ENCODE peak calls at places on chromosome 9, in ten cellular contexts. One of them, this sample, is unnamed.

GRCh38 chr9:125746017-125746773 is 978 bp upstream of the PBX3 start:
- DNase-seq in left ventricle myocardium inferior: peak; percentile 96
- DNase-seq in colonic mucosa: peak; percentile 95
- DNase-seq in uterus: peak; percentile 91
- DNase-seq in CD8-positive, alpha-beta T cell: peak; percentile 89
- DNase-seq in brain microvascular endothelial cell: peak; percentile 78
- DNase-seq in psoas muscle: peak; percentile 95
- DNase-seq in neuronal stem cell: peak; percentile 94
- DNase-seq in GM23338: peak; percentile 100
- DNase-seq in pancreas: peak; percentile 97
- DNase-seq in this sample: peak; percentile 97

GRCh38 chr9:136429075-136429628 is 10.5 kb downstream of the INPP5E start:
- DNase-seq in pancreas: no peak
- DNase-seq in left ventricle myocardium inferior: no peak
- DNase-seq in GM23338: no peak
- DNase-seq in colonic mucosa: no peak
- DNase-seq in CD8-positive, alpha-beta T cell: no peak
- DNase-seq in brain microvascular endothelial cell: no peak
- DNase-seq in uterus: no peak
- DNase-seq in neuronal stem cell: no peak
- DNase-seq in psoas muscle: no peak
- DNase-seq in this sample: no peak

GRCh38 chr9:6538666-6539071 is 106.9 kb downstream of the GLDC start:
- DNase-seq in uterus: no peak
- DNase-seq in brain microvascular endothelial cell: peak; percentile 34
- DNase-seq in pancreas: no peak
- DNase-seq in psoas muscle: no peak
- DNase-seq in left ventricle myocardium inferior: no peak
- DNase-seq in CD8-positive, alpha-beta T cell: no peak
- DNase-seq in neuronal stem cell: no peak
- DNase-seq in GM23338: no peak
- DNase-seq in colonic mucosa: no peak
- DNase-seq in this sample: no peak

GRCh38 chr9:8643464-8643863 is 843.9 kb upstream of the DMAC1 start:
- DNase-seq in brain microvascular endothelial cell: no peak
- DNase-seq in colonic mucosa: no peak
- DNase-seq in neuronal stem cell: no peak
- DNase-seq in GM23338: no peak
- DNase-seq in left ventricle myocardium inferior: no peak
- DNase-seq in uterus: no peak
- DNase-seq in CD8-positive, alpha-beta T cell: no peak
- DNase-seq in psoas muscle: no peak
- DNase-seq in pancreas: no peak
- DNase-seq in this sample: no peak

GRCh38 chr9:73565026-73565425 is 413.4 kb downstream of the ANXA1 start:
- DNase-seq in pancreas: no peak
- DNase-seq in uterus: no peak
- DNase-seq in GM23338: no peak
- DNase-seq in neuronal stem cell: no peak
- DNase-seq in left ventricle myocardium inferior: no peak
- DNase-seq in brain microvascular endothelial cell: no peak
- DNase-seq in CD8-positive, alpha-beta T cell: no peak
- DNase-seq in colonic mucosa: no peak
- DNase-seq in psoas muscle: no peak
- DNase-seq in this sample: no peak

GRCh38 chr9:123378028-123378427 is 22.0 kb downstream of the CRB2 start:
- DNase-seq in psoas muscle: no peak
- DNase-seq in CD8-positive, alpha-beta T cell: no peak
- DNase-seq in colonic mucosa: peak; percentile 51
- DNase-seq in GM23338: no peak
- DNase-seq in left ventricle myocardium inferior: no peak
- DNase-seq in pancreas: no peak
- DNase-seq in uterus: no peak
- DNase-seq in neuronal stem cell: no peak
- DNase-seq in brain microvascular endothelial cell: no peak
- DNase-seq in this sample: no peak

GRCh38 chr9:69027355-69028097 is 8.0 kb upstream of the FXN start:
- DNase-seq in uterus: peak; percentile 24
- DNase-seq in CD8-positive, alpha-beta T cell: peak; percentile 16
- DNase-seq in psoas muscle: no peak
- DNase-seq in colonic mucosa: peak; percentile 50
- DNase-seq in brain microvascular endothelial cell: peak; percentile 56
- DNase-seq in neuronal stem cell: peak; percentile 46
- DNase-seq in pancreas: no peak
- DNase-seq in left ventricle myocardium inferior: no peak
- DNase-seq in GM23338: peak; percentile 85
- DNase-seq in this sample: peak; percentile 56

GRCh38 chr9:135023389-135023788 is 64.1 kb upstream of the OLFM1 start:
- DNase-seq in left ventricle myocardium inferior: no peak
- DNase-seq in GM23338: no peak
- DNase-seq in brain microvascular endothelial cell: peak; percentile 1
- DNase-seq in colonic mucosa: no peak
- DNase-seq in CD8-positive, alpha-beta T cell: no peak
- DNase-seq in psoas muscle: no peak
- DNase-seq in uterus: no peak
- DNase-seq in neuronal stem cell: no peak
- DNase-seq in pancreas: no peak
- DNase-seq in this sample: no peak

GRCh38 chr9:16515879-16516289 is 354.6 kb downstream of the BNC2 start:
- DNase-seq in CD8-positive, alpha-beta T cell: no peak
- DNase-seq in brain microvascular endothelial cell: peak; percentile 39
- DNase-seq in GM23338: peak; percentile 91
- DNase-seq in neuronal stem cell: no peak
- DNase-seq in uterus: no peak
- DNase-seq in left ventricle myocardium inferior: no peak
- DNase-seq in colonic mucosa: no peak
- DNase-seq in pancreas: no peak
- DNase-seq in psoas muscle: no peak
- DNase-seq in this sample: peak; percentile 26

GRCh38 chr9:82331091-82331490 is 342.5 kb downstream of the SPATA31D1 start:
- DNase-seq in CD8-positive, alpha-beta T cell: no peak
- DNase-seq in GM23338: no peak
- DNase-seq in uterus: no peak
- DNase-seq in neuronal stem cell: no peak
- DNase-seq in brain microvascular endothelial cell: no peak
- DNase-seq in pancreas: no peak
- DNase-seq in colonic mucosa: no peak
- DNase-seq in left ventricle myocardium inferior: no peak
- DNase-seq in psoas muscle: no peak
- DNase-seq in this sample: no peak

GRCh38 chr9:127886401-127886972 is 9.0 kb upstream of the AK1 start:
- DNase-seq in psoas muscle: no peak
- DNase-seq in neuronal stem cell: no peak
- DNase-seq in uterus: peak; percentile 13
- DNase-seq in pancreas: no peak
- DNase-seq in CD8-positive, alpha-beta T cell: no peak
- DNase-seq in GM23338: no peak
- DNase-seq in brain microvascular endothelial cell: no peak
- DNase-seq in colonic mucosa: no peak
- DNase-seq in left ventricle myocardium inferior: no peak
- DNase-seq in this sample: peak; percentile 70

GRCh38 chr9:121372239-121372562 is 2.2 kb upstream of the STOM start:
- DNase-seq in uterus: no peak
- DNase-seq in pancreas: no peak
- DNase-seq in GM23338: no peak
- DNase-seq in colonic mucosa: no peak
- DNase-seq in neuronal stem cell: no peak
- DNase-seq in CD8-positive, alpha-beta T cell: no peak
- DNase-seq in brain microvascular endothelial cell: no peak
- DNase-seq in left ventricle myocardium inferior: no peak
- DNase-seq in psoas muscle: no peak
- DNase-seq in this sample: no peak

GRCh38 chr9:136543830-136544548 is 1.9 kb downstream of the NOTCH1 start:
- DNase-seq in uterus: no peak
- DNase-seq in pancreas: peak; percentile 73
- DNase-seq in GM23338: no peak
- DNase-seq in brain microvascular endothelial cell: no peak
- DNase-seq in psoas muscle: no peak
- DNase-seq in CD8-positive, alpha-beta T cell: no peak
- DNase-seq in colonic mucosa: peak; percentile 86
- DNase-seq in left ventricle myocardium inferior: no peak
- DNase-seq in neuronal stem cell: no peak
- DNase-seq in this sample: peak; percentile 91

GRCh38 chr9:136484153-136485048 is 1.6 kb upstream of the SEC16A start:
- DNase-seq in psoas muscle: no peak
- DNase-seq in colonic mucosa: peak; percentile 57
- DNase-seq in pancreas: peak; percentile 80
- DNase-seq in neuronal stem cell: no peak
- DNase-seq in uterus: peak; percentile 39
- DNase-seq in CD8-positive, alpha-beta T cell: no peak
- DNase-seq in brain microvascular endothelial cell: no peak
- DNase-seq in GM23338: no peak
- DNase-seq in left ventricle myocardium inferior: no peak
- DNase-seq in this sample: no peak

GRCh38 chr9:72041775-72042194 is 18.6 kb downstream of the C9orf57 start:
- DNase-seq in brain microvascular endothelial cell: no peak
- DNase-seq in GM23338: no peak
- DNase-seq in psoas muscle: peak; percentile 23
- DNase-seq in CD8-positive, alpha-beta T cell: no peak
- DNase-seq in left ventricle myocardium inferior: peak; percentile 57
- DNase-seq in neuronal stem cell: no peak
- DNase-seq in pancreas: peak; percentile 20
- DNase-seq in uterus: peak; percentile 66
- DNase-seq in colonic mucosa: peak; percentile 42
- DNase-seq in this sample: peak; percentile 73

GRCh38 chr9:72044095-72044494 is 16.3 kb downstream of the C9orf57 start:
- DNase-seq in uterus: no peak
- DNase-seq in psoas muscle: no peak
- DNase-seq in brain microvascular endothelial cell: no peak
- DNase-seq in left ventricle myocardium inferior: no peak
- DNase-seq in pancreas: no peak
- DNase-seq in neuronal stem cell: no peak
- DNase-seq in GM23338: no peak
- DNase-seq in colonic mucosa: no peak
- DNase-seq in CD8-positive, alpha-beta T cell: no peak
- DNase-seq in this sample: no peak

GRCh38 chr9:72041369-72041768 is 19.0 kb downstream of the C9orf57 start:
- DNase-seq in neuronal stem cell: no peak
- DNase-seq in psoas muscle: no peak
- DNase-seq in left ventricle myocardium inferior: no peak
- DNase-seq in pancreas: no peak
- DNase-seq in brain microvascular endothelial cell: no peak
- DNase-seq in colonic mucosa: no peak
- DNase-seq in GM23338: no peak
- DNase-seq in uterus: no peak
- DNase-seq in CD8-positive, alpha-beta T cell: no peak
- DNase-seq in this sample: no peak

GRCh38 chr9:72039532-72039931 is 20.9 kb downstream of the C9orf57 start:
- DNase-seq in neuronal stem cell: no peak
- DNase-seq in GM23338: no peak
- DNase-seq in colonic mucosa: no peak
- DNase-seq in brain microvascular endothelial cell: no peak
- DNase-seq in CD8-positive, alpha-beta T cell: no peak
- DNase-seq in psoas muscle: no peak
- DNase-seq in uterus: no peak
- DNase-seq in left ventricle myocardium inferior: no peak
- DNase-seq in pancreas: no peak
- DNase-seq in this sample: no peak

DNA sequence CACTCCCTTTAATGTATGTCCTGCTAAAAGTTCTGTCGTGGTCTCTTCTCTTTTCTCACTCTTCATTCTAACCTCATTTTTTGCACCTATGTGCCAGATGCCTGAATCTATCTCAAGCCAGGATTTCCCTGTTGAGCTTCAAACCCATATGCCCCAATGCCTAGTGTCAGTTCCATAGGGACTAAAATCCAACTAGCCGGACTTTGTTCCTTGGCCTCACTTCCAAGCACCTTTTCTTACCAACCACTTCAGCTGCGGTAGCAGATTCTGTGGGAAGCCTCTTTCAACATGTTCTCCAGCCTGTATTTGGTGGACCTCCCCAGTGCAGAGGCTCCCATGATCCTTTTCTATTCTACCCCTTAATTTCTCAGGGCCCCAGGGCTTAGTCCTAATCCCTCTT is 17.5 kb downstream of the C9orf57 start:
- DNase-seq in neuronal stem cell: no peak
- DNase-seq in left ventricle myocardium inferior: no peak
- DNase-seq in CD8-positive, alpha-beta T cell: no peak
- DNase-seq in uterus: no peak
- DNase-seq in brain microvascular endothelial cell: no peak
- DNase-seq in psoas muscle: no peak
- DNase-seq in colonic mucosa: no peak
- DNase-seq in pancreas: no peak
- DNase-seq in GM23338: no peak
- DNase-seq in this sample: no peak
- H3K27ac ChIP-seq in neuronal stem cell: no peak overlapping the region
- H3K27ac ChIP-seq in left ventricle myocardium inferior: no peak overlapping the region
- H3K27ac ChIP-seq in CD8-positive, alpha-beta T cell: no peak overlapping the region
- H3K27ac ChIP-seq in uterus: no peak overlapping the region
- H3K27ac ChIP-seq in brain microvascular endothelial cell: no peak overlapping the region
- H3K27ac ChIP-seq in psoas muscle: no peak overlapping the region
- H3K27ac ChIP-seq in colonic mucosa: no peak overlapping the region
- H3K27ac ChIP-seq in pancreas: no peak overlapping the region
- H3K27ac ChIP-seq in GM23338: no peak overlapping the region
- H3K27ac ChIP-seq in this sample: no peak overlapping the region

GRCh38 chr9:96133296-96134010 is 168.5 kb downstream of the HSD17B3 start:
- DNase-seq in GM23338: no peak
- DNase-seq in CD8-positive, alpha-beta T cell: no peak
- DNase-seq in uterus: no peak
- DNase-seq in brain microvascular endothelial cell: no peak
- DNase-seq in pancreas: no peak
- DNase-seq in neuronal stem cell: no peak
- DNase-seq in colonic mucosa: no peak
- DNase-seq in left ventricle myocardium inferior: no peak
- DNase-seq in psoas muscle: no peak
- DNase-seq in this sample: no peak
- H3K27ac ChIP-seq in GM23338: no peak overlapping the region
- H3K27ac ChIP-seq in CD8-positive, alpha-beta T cell: no peak overlapping the region
- H3K27ac ChIP-seq in uterus: no peak overlapping the region
- H3K27ac ChIP-seq in brain microvascular endothelial cell: no peak overlapping the region
- H3K27ac ChIP-seq in pancreas: no peak overlapping the region
- H3K27ac ChIP-seq in neuronal stem cell: no peak overlapping the region
- H3K27ac ChIP-seq in colonic mucosa: no peak overlapping the region
- H3K27ac ChIP-seq in left ventricle myocardium inferior: no peak overlapping the region
- H3K27ac ChIP-seq in psoas muscle: no peak overlapping the region
- H3K27ac ChIP-seq in this sample: no peak overlapping the region

GRCh38 chr9:71729816-71730526 is 38.3 kb downstream of the CEMIP2 start:
- DNase-seq in CD8-positive, alpha-beta T cell: no peak
- DNase-seq in neuronal stem cell: no peak
- DNase-seq in uterus: no peak
- DNase-seq in GM23338: no peak
- DNase-seq in brain microvascular endothelial cell: no peak
- DNase-seq in left ventricle myocardium inferior: no peak
- DNase-seq in colonic mucosa: no peak
- DNase-seq in psoas muscle: no peak
- DNase-seq in pancreas: no peak
- DNase-seq in this sample: no peak
- H3K27ac ChIP-seq in CD8-positive, alpha-beta T cell: no peak overlapping the region
- H3K27ac ChIP-seq in neuronal stem cell: no peak overlapping the region
- H3K27ac ChIP-seq in uterus: no peak overlapping the region
- H3K27ac ChIP-seq in GM23338: no peak overlapping the region
- H3K27ac ChIP-seq in brain microvascular endothelial cell: no peak overlapping the region
- H3K27ac ChIP-seq in left ventricle myocardium inferior: no peak overlapping the region
- H3K27ac ChIP-seq in colonic mucosa: no peak overlapping the region
- H3K27ac ChIP-seq in psoas muscle: no peak overlapping the region
- H3K27ac ChIP-seq in pancreas: no peak overlapping the region
- H3K27ac ChIP-seq in this sample: peak overlapping the region; percentile 36

DNA sequence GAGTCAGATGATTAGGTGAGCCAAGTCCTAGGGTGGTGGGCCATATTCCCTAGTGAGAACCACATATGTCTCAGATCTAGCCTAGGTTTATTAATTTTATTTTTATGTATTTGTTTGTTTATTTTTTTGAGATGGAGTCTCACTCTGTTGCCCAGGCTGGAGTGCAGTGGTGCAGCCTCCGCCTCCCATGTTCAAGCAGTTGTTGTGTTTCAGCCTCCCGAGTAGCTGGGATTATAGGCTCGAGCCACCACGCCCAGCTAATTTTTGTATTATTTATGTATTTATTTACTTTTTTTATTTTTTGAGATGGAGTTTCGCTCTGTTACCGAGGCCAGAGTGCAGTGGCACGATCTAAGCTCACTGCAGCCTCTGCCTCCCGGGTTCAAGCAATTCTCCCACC is 36.0 kb downstream of the NUP188 start:
- DNase-seq in colonic mucosa: no peak
- DNase-seq in uterus: no peak
- DNase-seq in CD8-positive, alpha-beta T cell: no peak
- DNase-seq in left ventricle myocardium inferior: no peak
- DNase-seq in neuronal stem cell: no peak
- DNase-seq in brain microvascular endothelial cell: no peak
- DNase-seq in GM23338: no peak
- DNase-seq in psoas muscle: no peak
- DNase-seq in pancreas: no peak
- DNase-seq in this sample: no peak
- H3K27ac ChIP-seq in colonic mucosa: no peak overlapping the region
- H3K27ac ChIP-seq in uterus: no peak overlapping the region
- H3K27ac ChIP-seq in CD8-positive, alpha-beta T cell: no peak overlapping the region
- H3K27ac ChIP-seq in left ventricle myocardium inferior: no peak overlapping the region
- H3K27ac ChIP-seq in neuronal stem cell: no peak overlapping the region
- H3K27ac ChIP-seq in brain microvascular endothelial cell: no peak overlapping the region
- H3K27ac ChIP-seq in GM23338: no peak overlapping the region
- H3K27ac ChIP-seq in psoas muscle: no peak overlapping the region
- H3K27ac ChIP-seq in pancreas: no peak overlapping the region
- H3K27ac ChIP-seq in this sample: no peak overlapping the region

This sample was measured in testis.